ENCODE peak calls at places on chromosomes 6 and 20, in six cellular contexts. E, V, A, I, K and F are unnamed samples.

GRCh38 chr20:16434087-16434664 is 139.1 kb downstream of the KIF16B start:
- DNase-seq in I (peak), E (peak), A (peak), V (peak), K (peak), F (peak)

GRCh38 chr20:35171753-35172433 is at the start of gene PROCR:
- DNase-seq in E (peak), V (peak), K (peak), A (peak), I (peak), F (peak)

GRCh38 chr20:9130407-9130995 is 61.6 kb downstream of the PLCB4 start:
- DNase-seq in I (no peak), E (peak), A (no peak), V (no peak), K (no peak), F (no peak)

GRCh38 chr6:44000164-44000842 is 126.9 kb downstream of the MRPL14 start:
- DNase-seq in K (no peak), E (no peak), V (peak), I (no peak), A (no peak), F (no peak)

GRCh38 chr6:135087803-135088202 is 33.2 kb upstream of the HBS1L start:
- DNase-seq in A (no peak), K (peak), E (no peak), I (no peak), V (no peak), F (no peak)

GRCh38 chr6:17768388-17768787 is 61.7 kb upstream of the NUP153 start:
- DNase-seq in V (peak), K (peak), E (peak), A (no peak), I (peak), F (no peak)

GRCh38 chr20:34976286-34976685 is 20.6 kb downstream of the MYH7B start:
- DNase-seq in A (no peak), V (no peak), K (no peak), E (no peak), I (no peak), F (no peak)

GRCh38 chr20:22106308-22106938 is 401.0 kb downstream of the PAX1 start:
- DNase-seq in A (no peak), K (peak), V (peak), I (peak), E (peak), F (no peak)

GRCh38 chr6:14396826-14397517 is 279.4 kb downstream of the CD83 start:
- DNase-seq in V (peak), A (no peak), I (peak), K (peak), E (peak), F (peak)

GRCh38 chr20:9256359-9256758 is 187.5 kb downstream of the PLCB4 start:
- DNase-seq in K (no peak), V (no peak), A (no peak), I (no peak), E (no peak), F (no peak)

GRCh38 chr6:36914227-36914794 is 28.6 kb downstream of the C6orf89 start:
- DNase-seq in K (peak), V (peak), A (no peak), I (no peak), E (peak), F (no peak)

GRCh38 chr6:106309766-106310373 is 15.7 kb downstream of the ATG5 start:
- DNase-seq in A (no peak), E (peak), K (peak), I (no peak), V (peak), F (no peak)

GRCh38 chr6:128492386-128492785 is 28.0 kb downstream of the PTPRK start:
- DNase-seq in E (no peak), I (no peak), A (no peak), V (peak), K (peak), F (no peak)

GRCh38 chr6:157556671-157557430 is 175.9 kb downstream of the ZDHHC14 start:
- DNase-seq in K (no peak), V (no peak), E (no peak), I (no peak), A (peak), F (peak)
- H3K4me3 ChIP-seq in K (no peak), V (no peak), E (no peak), I (no peak), A (no peak), F (no peak)

GRCh38 chr6:33546766-33547165 is 33.3 kb downstream of the BAK1 start:
- DNase-seq in E (no peak), V (no peak), K (no peak), A (no peak), I (no peak), F (no peak)

GRCh38 chr6:33540768-33541167 is 39.3 kb downstream of the BAK1 start:
- DNase-seq in K (no peak), A (no peak), E (no peak), I (no peak), V (no peak), F (no peak)

GRCh38 chr6:33547499-33547898 is 32.6 kb downstream of the BAK1 start:
- DNase-seq in I (no peak), V (no peak), A (no peak), E (no peak), K (no peak), F (peak)

DNA sequence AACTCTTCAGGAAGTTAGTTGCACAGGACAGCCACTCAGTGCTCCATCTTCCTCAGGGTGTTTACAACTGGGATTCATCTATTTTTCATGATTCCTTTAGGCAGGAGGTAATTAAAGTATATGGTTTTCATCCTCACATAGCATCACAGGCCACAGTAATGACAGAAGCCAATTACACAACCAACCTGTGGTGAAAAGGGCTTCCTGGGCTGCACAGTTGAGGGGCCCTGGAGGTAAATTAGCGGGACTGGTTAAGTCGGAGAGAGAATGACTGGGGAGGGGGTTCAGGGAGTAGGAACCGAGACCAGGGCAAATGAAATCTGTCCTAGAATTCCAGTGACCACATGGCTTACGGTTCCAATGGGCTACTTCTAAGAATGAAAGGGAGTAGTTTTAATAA is 37.0 kb downstream of the BAK1 start:
- DNase-seq in E (no peak), A (no peak), V (no peak), I (no peak), K (no peak), F (no peak)
- H3K4me3 ChIP-seq in E (no peak), A (no peak), V (no peak), I (no peak), K (no peak), F (no peak)

DNA sequence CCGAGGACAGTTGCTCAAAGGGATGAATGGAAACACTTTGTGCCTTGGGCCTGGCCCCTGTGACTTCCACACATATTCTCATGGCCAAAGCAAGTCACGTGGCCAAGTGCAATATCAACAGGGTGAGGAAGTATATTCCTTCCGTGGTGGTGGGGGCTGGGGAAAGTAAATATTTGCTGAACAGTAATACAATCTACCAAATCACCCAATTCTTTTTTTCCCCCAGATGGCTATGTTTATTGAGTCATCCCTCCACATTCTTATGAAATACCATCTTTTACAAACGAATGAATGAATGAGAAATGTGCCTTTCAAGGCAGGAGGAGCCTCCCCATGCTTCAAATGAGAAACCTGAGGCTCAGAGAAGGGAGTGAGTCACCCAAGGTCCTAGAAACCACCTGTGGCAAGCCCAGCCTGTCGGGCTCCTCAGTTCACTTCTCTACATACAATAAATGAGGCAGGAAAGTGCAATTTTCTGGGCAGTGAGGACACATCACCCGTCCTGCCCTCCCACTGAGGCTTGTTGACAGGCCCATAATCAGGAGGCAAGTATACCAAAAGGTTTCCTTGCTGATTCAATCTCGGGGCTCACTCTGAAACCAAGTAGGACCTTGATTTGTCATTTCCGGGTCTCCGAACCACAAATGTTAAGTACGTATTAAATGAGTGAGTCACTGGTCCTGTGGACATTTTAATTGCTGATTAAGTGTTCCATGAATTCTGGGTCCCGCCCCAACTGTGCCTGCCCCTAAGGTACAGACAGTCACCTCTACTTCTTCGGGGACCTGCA is 25.3 kb upstream of the TOP1 start:
- DNase-seq in E (peak), I (peak), K (peak), V (peak), A (peak), F (no peak)
- H3K4me3 ChIP-seq in E (peak), I (no peak), K (no peak), V (peak), A (no peak), F (no peak)

GRCh38 chr6:170124836-170125235 is 166.0 kb downstream of the DLL1 start:
- DNase-seq in V (no peak), E (no peak), K (no peak), I (no peak), A (peak), F (no peak)

GRCh38 chr6:170124150-170124549 is 166.7 kb downstream of the DLL1 start:
- DNase-seq in K (no peak), I (no peak), V (no peak), A (peak), E (no peak), F (no peak)

GRCh38 chr6:170127151-170127550 is 163.7 kb downstream of the DLL1 start:
- DNase-seq in I (no peak), A (peak), K (no peak), V (no peak), E (no peak), F (no peak)

GRCh38 chr6:170128346-170128745 is 162.5 kb downstream of the DLL1 start:
- DNase-seq in E (no peak), A (peak), K (no peak), V (no peak), I (no peak), F (no peak)

GRCh38 chr6:170125447-170126300 is 165.2 kb downstream of the DLL1 start:
- DNase-seq in V (no peak), K (no peak), A (peak), E (no peak), I (no peak), F (no peak)
- H3K4me3 ChIP-seq in V (no peak), K (no peak), A (no peak), E (no peak), I (no peak), F (no peak)

DNA sequence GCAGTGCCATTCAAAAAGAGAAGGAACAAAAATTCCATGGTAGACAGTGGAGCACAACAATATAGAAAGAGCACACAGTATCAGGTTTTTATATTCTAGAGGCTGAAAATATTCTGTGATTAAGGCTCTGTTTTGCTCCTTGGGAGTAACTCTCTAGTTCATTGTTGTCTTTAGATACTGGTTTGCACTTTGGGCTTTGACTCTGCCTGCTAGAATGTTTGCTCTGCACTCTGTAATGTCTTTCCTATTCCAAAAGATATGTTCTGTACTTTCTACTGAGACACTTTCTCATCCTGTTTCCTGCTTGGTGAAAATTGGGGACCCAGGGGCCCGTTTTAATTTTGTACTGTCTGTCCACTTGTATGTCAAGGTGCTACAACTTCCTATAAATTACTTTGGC is 564.7 kb downstream of the BMP2 start:
- DNase-seq in V (no peak), I (no peak), E (no peak), K (no peak), A (no peak), F (no peak)
- H3K4me3 ChIP-seq in V (no peak), I (no peak), E (no peak), K (no peak), A (no peak), F (no peak)

GRCh38 chr6:33320315-33321181 is 3.0 kb upstream of the ZBTB22 start:
- DNase-seq in I (peak), V (peak), A (no peak), E (peak), K (peak), F (no peak)
- H3K4me3 ChIP-seq in I (peak), V (no peak), A (no peak), E (peak), K (peak), F (no peak)

GRCh38 chr6:26186652-26187051 is 99.4 kb downstream of the HFE start:
- DNase-seq in K (no peak), V (no peak), A (no peak), E (no peak), I (no peak), F (no peak)

GRCh38 chr6:26184492-26184891 is 97.3 kb downstream of the HFE start:
- DNase-seq in K (no peak), V (no peak), I (no peak), A (no peak), E (no peak), F (no peak)

GRCh38 chr6:26185802-26186201 is 98.6 kb downstream of the HFE start:
- DNase-seq in A (no peak), V (no peak), E (no peak), I (no peak), K (no peak), F (no peak)

GRCh38 chr6:26183581-26184408 is 96.6 kb downstream of the HFE start:
- DNase-seq in A (peak), E (peak), V (peak), I (no peak), K (peak), F (peak)

DNA sequence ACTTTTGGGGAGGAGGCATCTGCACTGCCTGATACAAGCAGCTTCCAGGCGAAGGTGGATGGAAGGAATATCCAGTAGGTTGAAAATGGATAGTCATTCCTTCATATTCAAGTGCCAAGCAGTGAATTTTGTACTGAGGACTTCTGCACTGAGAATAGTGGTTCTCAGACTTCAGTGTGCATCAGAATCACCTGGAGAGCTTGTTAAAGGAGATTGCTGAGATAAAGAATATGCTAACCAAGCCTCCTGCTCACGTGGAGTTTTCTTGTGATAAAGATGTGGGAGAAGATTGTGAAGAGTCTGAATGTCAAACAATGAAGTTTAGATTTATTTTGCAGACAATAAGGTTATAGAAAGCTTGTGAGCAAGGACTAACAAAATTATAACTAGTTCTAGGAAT is 97.8 kb downstream of the HFE start:
- DNase-seq in E (no peak), V (no peak), K (no peak), A (no peak), I (no peak), F (no peak)
- H3K4me3 ChIP-seq in E (no peak), V (no peak), K (no peak), A (no peak), I (no peak), F (no peak)